ENCODE peak calls at places on chromosomes 5 and 9, in five cellular contexts. One of them, this sample, is unnamed.

GRCh38 chr5:135481387-135481786 is 29.2 kb upstream of the TIFAB start:
- DNase-seq in activated CD4-positive, alpha-beta memory T cell treated with anti-CD3 and anti-CD28 coated beads for 36 hours: no peak
- DNase-seq in omental fat pad: no peak
- DNase-seq in NAMALWA: no peak
- DNase-seq in upper lobe of left lung: no peak
- DNase-seq in this sample: no peak

GRCh38 chr9:34983209-34983608 is 6.3 kb upstream of the DNAJB5 start:
- DNase-seq in NAMALWA: peak
- DNase-seq in omental fat pad: no peak
- DNase-seq in activated CD4-positive, alpha-beta memory T cell treated with anti-CD3 and anti-CD28 coated beads for 36 hours: no peak
- DNase-seq in upper lobe of left lung: no peak
- DNase-seq in this sample: no peak

GRCh38 chr9:97075289-97075870 is 36.4 kb upstream of the CTSV start:
- DNase-seq in NAMALWA: no peak
- DNase-seq in upper lobe of left lung: no peak
- DNase-seq in omental fat pad: no peak
- DNase-seq in activated CD4-positive, alpha-beta memory T cell treated with anti-CD3 and anti-CD28 coated beads for 36 hours: no peak
- DNase-seq in this sample: no peak

GRCh38 chr9:124784503-124784902 is 7.6 kb downstream of the OLFML2A start:
- DNase-seq in omental fat pad: no peak
- DNase-seq in activated CD4-positive, alpha-beta memory T cell treated with anti-CD3 and anti-CD28 coated beads for 36 hours: no peak
- DNase-seq in NAMALWA: no peak
- DNase-seq in upper lobe of left lung: peak
- DNase-seq in this sample: no peak

GRCh38 chr9:92986175-92987110 is 39.1 kb downstream of the FGD3 start:
- DNase-seq in activated CD4-positive, alpha-beta memory T cell treated with anti-CD3 and anti-CD28 coated beads for 36 hours: peak
- DNase-seq in omental fat pad: no peak
- DNase-seq in upper lobe of left lung: no peak
- DNase-seq in NAMALWA: peak
- DNase-seq in this sample: peak

GRCh38 chr9:113519401-113520108 is 56.0 kb downstream of the RGS3 start:
- DNase-seq in NAMALWA: no peak
- DNase-seq in omental fat pad: no peak
- DNase-seq in upper lobe of left lung: no peak
- DNase-seq in activated CD4-positive, alpha-beta memory T cell treated with anti-CD3 and anti-CD28 coated beads for 36 hours: no peak
- DNase-seq in this sample: no peak

GRCh38 chr9:94681508-94681907 is 42.2 kb upstream of the FBP1 start:
- DNase-seq in upper lobe of left lung: peak
- DNase-seq in NAMALWA: peak
- DNase-seq in activated CD4-positive, alpha-beta memory T cell treated with anti-CD3 and anti-CD28 coated beads for 36 hours: peak
- DNase-seq in omental fat pad: peak
- DNase-seq in this sample: peak

GRCh38 chr9:113511856-113512761 is 48.6 kb downstream of the RGS3 start:
- DNase-seq in NAMALWA: no peak
- DNase-seq in upper lobe of left lung: no peak
- DNase-seq in activated CD4-positive, alpha-beta memory T cell treated with anti-CD3 and anti-CD28 coated beads for 36 hours: peak
- DNase-seq in omental fat pad: no peak
- DNase-seq in this sample: peak

GRCh38 chr9:14686168-14686567 is 7.1 kb downstream of the ZDHHC21 start:
- DNase-seq in omental fat pad: no peak
- DNase-seq in NAMALWA: no peak
- DNase-seq in upper lobe of left lung: no peak
- DNase-seq in activated CD4-positive, alpha-beta memory T cell treated with anti-CD3 and anti-CD28 coated beads for 36 hours: no peak
- DNase-seq in this sample: no peak

GRCh38 chr5:35337332-35338168 is 107.3 kb upstream of the PRLR start:
- DNase-seq in activated CD4-positive, alpha-beta memory T cell treated with anti-CD3 and anti-CD28 coated beads for 36 hours: no peak
- DNase-seq in omental fat pad: no peak
- DNase-seq in upper lobe of left lung: no peak
- DNase-seq in NAMALWA: no peak
- DNase-seq in this sample: no peak

GRCh38 chr5:181054871-181055494 is 14.9 kb downstream of the BTNL9 start:
- DNase-seq in omental fat pad: no peak
- DNase-seq in NAMALWA: no peak
- DNase-seq in upper lobe of left lung: no peak
- DNase-seq in activated CD4-positive, alpha-beta memory T cell treated with anti-CD3 and anti-CD28 coated beads for 36 hours: no peak
- DNase-seq in this sample: no peak

GRCh38 chr9:91811024-91811909 is 138.8 kb downstream of the ROR2 start:
- DNase-seq in NAMALWA: no peak
- DNase-seq in omental fat pad: no peak
- DNase-seq in activated CD4-positive, alpha-beta memory T cell treated with anti-CD3 and anti-CD28 coated beads for 36 hours: no peak
- DNase-seq in upper lobe of left lung: no peak
- DNase-seq in this sample: no peak

GRCh38 chr9:133415107-133415506 is 2.7 kb downstream of the REXO4 start:
- DNase-seq in NAMALWA: no peak
- DNase-seq in upper lobe of left lung: no peak
- DNase-seq in activated CD4-positive, alpha-beta memory T cell treated with anti-CD3 and anti-CD28 coated beads for 36 hours: no peak
- DNase-seq in omental fat pad: no peak
- DNase-seq in this sample: no peak

GRCh38 chr9:113524460-113524859 is 60.9 kb downstream of the RGS3 start:
- DNase-seq in omental fat pad: no peak
- DNase-seq in upper lobe of left lung: no peak
- DNase-seq in NAMALWA: no peak
- DNase-seq in activated CD4-positive, alpha-beta memory T cell treated with anti-CD3 and anti-CD28 coated beads for 36 hours: no peak
- DNase-seq in this sample: no peak

GRCh38 chr9:94720846-94721549 is 5.5 kb upstream of the AOPEP start:
- DNase-seq in upper lobe of left lung: no peak
- DNase-seq in NAMALWA: no peak
- DNase-seq in activated CD4-positive, alpha-beta memory T cell treated with anti-CD3 and anti-CD28 coated beads for 36 hours: no peak
- DNase-seq in omental fat pad: no peak
- DNase-seq in this sample: no peak

GRCh38 chr5:38467353-38468040 is 88.9 kb downstream of the LIFR start:
- DNase-seq in upper lobe of left lung: no peak
- DNase-seq in NAMALWA: no peak
- DNase-seq in activated CD4-positive, alpha-beta memory T cell treated with anti-CD3 and anti-CD28 coated beads for 36 hours: no peak
- DNase-seq in omental fat pad: no peak
- DNase-seq in this sample: no peak

GRCh38 chr9:90842378-90842777 is 40.8 kb downstream of the SYK start:
- DNase-seq in omental fat pad: no peak
- DNase-seq in activated CD4-positive, alpha-beta memory T cell treated with anti-CD3 and anti-CD28 coated beads for 36 hours: no peak
- DNase-seq in upper lobe of left lung: no peak
- DNase-seq in NAMALWA: no peak
- DNase-seq in this sample: no peak

GRCh38 chr5:139593716-139594319 is 32.7 kb downstream of the UBE2D2 start:
- DNase-seq in upper lobe of left lung: no peak
- DNase-seq in omental fat pad: no peak
- DNase-seq in activated CD4-positive, alpha-beta memory T cell treated with anti-CD3 and anti-CD28 coated beads for 36 hours: peak
- DNase-seq in NAMALWA: no peak
- DNase-seq in this sample: no peak

GRCh38 chr5:88666761-88667186 is 216.2 kb downstream of the MEF2C start:
- DNase-seq in activated CD4-positive, alpha-beta memory T cell treated with anti-CD3 and anti-CD28 coated beads for 36 hours: no peak
- DNase-seq in omental fat pad: no peak
- DNase-seq in NAMALWA: peak
- DNase-seq in upper lobe of left lung: no peak
- DNase-seq in this sample: no peak

GRCh38 chr9:109904666-109905065 is 124.7 kb downstream of the PALM2AKAP2 start:
- DNase-seq in activated CD4-positive, alpha-beta memory T cell treated with anti-CD3 and anti-CD28 coated beads for 36 hours: no peak
- DNase-seq in NAMALWA: no peak
- DNase-seq in omental fat pad: no peak
- DNase-seq in upper lobe of left lung: no peak
- DNase-seq in this sample: no peak

GRCh38 chr5:159409801-159410200 is 79.5 kb upstream of the IL12B start:
- DNase-seq in NAMALWA: no peak
- DNase-seq in omental fat pad: no peak
- DNase-seq in upper lobe of left lung: no peak
- DNase-seq in activated CD4-positive, alpha-beta memory T cell treated with anti-CD3 and anti-CD28 coated beads for 36 hours: peak
- DNase-seq in this sample: peak

This sample was measured in activated CD4-positive, alpha-beta T cell treated with anti-CD3 and anti-CD28 coated beads for 48 hours.